ENCODE peak calls at places on chromosomes 5 and 9, in nine cellular contexts. T is amniotic stem cell; F is activated CD4-positive, alpha-beta T cell treated with anti-CD3 and anti-CD28 coated beads, Interleukin-2, amount 10 ng/mL, durations not matched to agents 7 days and 5 days; S is astrocyte of the hippocampus; P is NCI-H146; D is kidney epithelial cell; J is NCI-H1436; V is upper lobe of left lung; W is RCC 7860. R is an unnamed sample.

GRCh38 chr5:15406478-15406877 is 93.5 kb upstream of the FBXL7 start:
- DNase-seq in T (no peak), F (no peak), S (no peak), P (no peak), D (no peak), J (no peak), V (no peak), W (no peak), R (no peak)

GRCh38 chr5:63240063-63240755 is 661.6 kb downstream of the LRRC70 start:
- DNase-seq in T (no peak), F (no peak), S (peak), P (no peak), D (no peak), J (no peak), V (no peak), W (peak), R (no peak)

GRCh38 chr5:133968057-133968993 is at the start of gene C5orf15:
- DNase-seq in T (peak), F (peak), S (peak), P (peak), D (peak), J (peak), V (peak), W (peak), R (peak)

GRCh38 chr9:128841704-128842492 is 12.3 kb upstream of the SPOUT1 start:
- DNase-seq in T (no peak), F (no peak), S (no peak), P (no peak), D (no peak), J (no peak), V (no peak), W (no peak), R (no peak)

GRCh38 chr9:130174920-130175321 is 2.7 kb downstream of the NCS1 start:
- DNase-seq in T (no peak), F (no peak), S (no peak), P (no peak), D (no peak), J (no peak), V (no peak), W (no peak), R (no peak)

GRCh38 chr5:35518104-35518503 is 99.6 kb upstream of the SPEF2 start:
- DNase-seq in T (no peak), F (no peak), S (no peak), P (no peak), D (no peak), J (no peak), V (no peak), W (no peak), R (no peak)

GRCh38 chr5:69271376-69271775 is 36.7 kb downstream of the CDK7 start:
- DNase-seq in T (no peak), F (no peak), S (peak), P (no peak), D (no peak), J (no peak), V (no peak), W (peak), R (peak)

GRCh38 chr5:59079622-59080620 is 497.0 kb downstream of the RAB3C start:
- DNase-seq in T (no peak), F (no peak), S (peak), P (no peak), D (peak), J (no peak), V (no peak), W (peak), R (peak)

GRCh38 chr5:135065306-135066265 is 31.6 kb upstream of the PITX1 start:
- DNase-seq in T (no peak), F (no peak), S (no peak), P (no peak), D (no peak), J (no peak), V (no peak), W (no peak), R (no peak)

GRCh38 chr5:159601216-159601615 is 270.9 kb upstream of the IL12B start:
- DNase-seq in T (no peak), F (peak), S (no peak), P (no peak), D (no peak), J (no peak), V (no peak), W (no peak), R (no peak)

GRCh38 chr9:90038778-90039177 is 434.0 kb downstream of the GADD45G start:
- DNase-seq in T (no peak), F (no peak), S (peak), P (peak), D (no peak), J (peak), V (peak), W (no peak), R (no peak)

GRCh38 chr5:54553659-54554207 is 36.2 kb downstream of the SNX18 start:
- DNase-seq in T (no peak), F (no peak), S (peak), P (no peak), D (no peak), J (no peak), V (no peak), W (no peak), R (peak)

GRCh38 chr9:121886759-121887485 is 206.2 kb downstream of the TTLL11 start:
- DNase-seq in T (no peak), F (no peak), S (no peak), P (no peak), D (no peak), J (no peak), V (no peak), W (peak), R (no peak)

GRCh38 chr9:130208600-130209347 is 36.6 kb downstream of the NCS1 start:
- DNase-seq in T (no peak), F (no peak), S (no peak), P (peak), D (no peak), J (peak), V (no peak), W (no peak), R (no peak)

GRCh38 chr9:93479726-93480125 is 26.3 kb upstream of the FAM120AOS start:
- DNase-seq in T (no peak), F (no peak), S (no peak), P (no peak), D (no peak), J (no peak), V (no peak), W (no peak), R (no peak)

GRCh38 chr9:88922091-88922490 is 69.2 kb upstream of the S1PR3 start:
- DNase-seq in T (no peak), F (peak), S (no peak), P (no peak), D (no peak), J (no peak), V (no peak), W (no peak), R (no peak)

GRCh38 chr9:34256104-34256503 is 73.0 kb downstream of the KIF24 start:
- DNase-seq in T (no peak), F (no peak), S (no peak), P (no peak), D (no peak), J (no peak), V (no peak), W (no peak), R (no peak)

GRCh38 chr5:14173419-14174234 is 30.5 kb downstream of the TRIO start:
- DNase-seq in T (no peak), F (no peak), S (no peak), P (no peak), D (no peak), J (no peak), V (no peak), W (no peak), R (no peak)

GRCh38 chr5:15757103-15757502 is 257.1 kb downstream of the FBXL7 start:
- DNase-seq in T (no peak), F (no peak), S (peak), P (no peak), D (no peak), J (no peak), V (no peak), W (no peak), R (no peak)

GRCh38 chr5:150428106-150428876 is 15.6 kb upstream of the CD74 start:
- DNase-seq in T (no peak), F (no peak), S (no peak), P (no peak), D (no peak), J (no peak), V (no peak), W (peak), R (no peak)

R was measured in Caki2.